ENCODE peak calls at places on chromosomes 5 and 9, in ten cellular contexts. W, Y, E, G, T, B, M, U, F and K are unnamed samples.
A peak's percentile ranks its signal among the peaks of the same experiment; 100 is the strongest.

GRCh38 chr5:174692381-174692780 is 32.0 kb upstream of the MSX2 start:
- DNase-seq in E (no peak), W (no peak), B (no peak), M (no peak), U (no peak), F (no peak), Y (no peak), G (no peak), T (no peak), K (no peak)

GRCh38 chr5:9782806-9783560 is 152.8 kb upstream of the TAS2R1 start:
- DNase-seq in F (peak; percentile 21), Y (no peak), B (no peak), T (no peak), G (no peak), E (no peak), U (no peak), W (no peak), M (no peak), K (no peak)

GRCh38 chr5:73030995-73031394 is 75.2 kb downstream of the FCHO2 start:
- DNase-seq in F (peak; percentile 75), M (no peak), G (no peak), T (no peak), W (peak; percentile 44), E (peak; percentile 45), B (no peak), Y (no peak), U (no peak), K (no peak)

GRCh38 chr9:75962186-75963036 is 71.9 kb downstream of the PCSK5 start:
- DNase-seq in W (peak; percentile 17), U (peak; percentile 17), M (no peak), E (no peak), F (no peak), G (no peak), B (peak; percentile 12), Y (no peak), T (no peak), K (no peak)

GRCh38 chr5:54881286-54882005 is 103.9 kb downstream of the ESM1 start:
- DNase-seq in U (peak; percentile 14), T (no peak), F (peak; percentile 43), G (no peak), E (no peak), M (no peak), B (no peak), W (no peak), Y (no peak), K (no peak)

GRCh38 chr9:34957492-34958410 is at the start of gene PHF24:
- DNase-seq in E (peak; percentile 15), F (no peak), Y (no peak), G (peak; percentile 7), U (peak; percentile 17), M (peak; percentile 1), T (no peak), W (peak; percentile 54), B (peak; percentile 24), K (no peak)

GRCh38 chr5:16489322-16489791 is 23.8 kb upstream of the ZNF622 start:
- DNase-seq in B (peak; percentile 53), W (peak; percentile 31), E (no peak), M (no peak), T (no peak), U (no peak), G (peak; percentile 23), Y (no peak), F (peak; percentile 84), K (no peak)

GRCh38 chr5:142779163-142779562 is 9.0 kb downstream of the ARHGAP26 start:
- DNase-seq in F (no peak), B (no peak), U (no peak), M (no peak), Y (no peak), G (no peak), T (no peak), E (peak; percentile 16), W (no peak), K (no peak)

GRCh38 chr5:82375488-82376294 is 97.5 kb upstream of the RPS23 start:
- DNase-seq in F (no peak), E (no peak), Y (no peak), M (no peak), U (no peak), T (no peak), G (no peak), W (no peak), B (no peak), K (no peak)

GRCh38 chr5:106121972-106122605 is 1548.6 kb downstream of the EFNA5 start:
- DNase-seq in T (no peak), U (peak; percentile 9), B (no peak), G (no peak), Y (no peak), M (no peak), E (no peak), W (peak; percentile 80), F (peak; percentile 60), K (no peak)

GRCh38 chr5:80781356-80781755 is 126.6 kb upstream of the DHFR start:
- DNase-seq in Y (no peak), W (no peak), E (no peak), M (no peak), T (no peak), F (peak; percentile 60), U (no peak), G (no peak), B (no peak), K (no peak)